ENCODE peak calls at places on chromosomes 2 and 18, in ten cellular contexts. W, O, C, Q, R, S, M, U, N and F are unnamed samples.

GRCh38 chr2:84613082-84613481 is 96.8 kb downstream of the DNAH6 start:
- DNase-seq in R (no peak), Q (no peak), S (no peak), W (no peak), N (no peak), C (no peak), O (no peak), M (no peak), U (no peak), F (no peak)

GRCh38 chr2:235087812-235088607 is 136.2 kb downstream of the SH3BP4 start:
- DNase-seq in U (no peak), C (no peak), N (peak; percentile 58), M (peak; percentile 66), W (peak; percentile 59), S (no peak), Q (peak; percentile 69), R (peak; percentile 40), O (no peak), F (no peak)

GRCh38 chr18:59357928-59358327 is 1.1 kb downstream of the LMAN1 start:
- DNase-seq in S (peak; percentile 72), Q (no peak), N (peak; percentile 62), C (peak; percentile 10), W (peak; percentile 13), U (peak; percentile 73), O (no peak), R (no peak), M (peak; percentile 66), F (no peak)

GRCh38 chr18:9825571-9826073 is 60.2 kb upstream of the TXNDC2 start:
- DNase-seq in N (peak; percentile 97), M (peak; percentile 94), R (no peak), U (peak; percentile 90), S (no peak), W (no peak), C (no peak), Q (no peak), O (peak; percentile 74), F (no peak)

GRCh38 chr2:170813611-170814550 is 2.8 kb upstream of the GAD1 start:
- DNase-seq in N (peak; percentile 63), C (peak; percentile 87), M (peak; percentile 61), Q (peak; percentile 16), S (peak; percentile 39), U (peak; percentile 37), R (peak; percentile 62), W (peak; percentile 94), O (no peak), F (no peak)

GRCh38 chr2:17877811-17878221 is 651 bp upstream of the KCNS3 start:
- DNase-seq in W (peak; percentile 60), S (peak; percentile 22), C (peak; percentile 32), R (peak; percentile 4), M (peak; percentile 4), U (no peak), O (no peak), Q (peak; percentile 18), N (no peak), F (no peak)

GRCh38 chr2:157946919-157947557 is 70.9 kb upstream of the ACVR1 start:
- DNase-seq in O (no peak), Q (no peak), M (no peak), N (no peak), R (no peak), W (no peak), S (no peak), C (no peak), U (no peak), F (no peak)

GRCh38 chr2:77161009-77161408 is 361.2 kb downstream of the LRRTM4 start:
- DNase-seq in U (no peak), R (no peak), N (peak; percentile 4), W (no peak), S (no peak), M (peak; percentile 47), C (no peak), O (no peak), Q (no peak), F (no peak)

GRCh38 chr18:40529478-40529877 is 1425.6 kb upstream of the PIK3C3 start:
- DNase-seq in R (no peak), S (peak; percentile 14), Q (no peak), O (no peak), M (peak; percentile 47), C (no peak), W (no peak), N (peak; percentile 67), U (no peak), F (no peak)
- TF ChIP-seq CTCF in R (peak; percentile 49), S (no peak), Q (no peak), O (no peak), M (peak; percentile 15), C (peak; percentile 16), W (peak; percentile 44), N (peak; percentile 32), U (no peak), F (no peak)

GRCh38 chr2:238523158-238524110 is 96.7 kb downstream of the ASB1 start:
- DNase-seq in N (peak; percentile 74), R (peak; percentile 28), M (peak; percentile 17), U (peak; percentile 91), C (no peak), Q (no peak), O (no peak), W (peak; percentile 72), S (no peak), F (no peak)
- TF ChIP-seq CTCF in N (peak; percentile 66), R (no peak), M (peak; percentile 16), U (peak; percentile 72), C (peak; percentile 35), Q (no peak), O (no peak), W (peak; percentile 49), S (no peak), F (no peak)

DNA sequence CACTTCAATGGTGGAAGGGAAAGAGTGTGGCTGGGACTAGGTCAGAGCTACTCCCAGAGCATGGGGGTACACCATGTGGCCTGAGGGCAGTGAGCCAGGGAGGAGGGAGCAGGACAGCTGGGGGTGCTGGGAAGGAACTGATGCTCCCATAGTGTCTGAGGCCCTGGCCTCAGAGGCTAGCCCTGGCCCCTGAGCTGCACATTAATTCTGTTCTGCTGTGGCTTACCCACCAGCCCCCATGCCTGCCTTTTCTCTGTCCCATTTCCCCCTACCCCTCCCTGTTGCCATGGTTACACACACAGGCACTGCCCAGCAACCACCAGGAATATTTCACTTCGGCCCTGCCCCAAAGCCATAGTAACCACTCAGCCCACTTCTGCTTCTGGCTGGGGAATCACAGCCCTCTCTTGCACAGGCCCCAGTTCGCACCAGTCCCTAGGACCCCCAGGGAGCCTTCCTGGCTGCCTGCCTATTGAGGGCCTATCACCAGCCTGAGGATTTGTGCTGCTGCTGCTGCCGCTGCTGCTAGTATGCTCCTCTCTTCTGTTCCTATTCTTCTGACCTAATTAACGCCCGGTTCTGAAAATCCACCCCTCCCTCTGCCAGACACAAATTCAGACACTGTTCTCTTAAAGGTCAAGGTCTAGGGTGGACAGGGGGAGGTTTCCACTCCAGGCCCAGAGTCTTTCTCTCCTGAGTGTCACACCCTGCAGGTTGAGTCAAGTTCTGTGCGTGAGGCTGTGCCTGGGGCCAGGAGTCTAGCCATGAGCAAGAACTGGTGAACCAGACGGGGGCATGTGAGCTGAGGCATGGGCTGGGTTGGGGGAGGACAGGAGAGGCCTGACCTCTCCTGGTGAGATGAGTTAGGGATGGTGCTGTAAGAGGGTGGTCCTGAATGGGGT is 87.1 kb upstream of the MCFD2 start:
- DNase-seq in N (peak; percentile 62), M (peak; percentile 18), S (no peak), W (peak; percentile 88), R (peak; percentile 57), Q (peak; percentile 60), U (no peak), C (peak; percentile 55), O (no peak), F (no peak)
- TF ChIP-seq CTCF in N (no peak), M (no peak), S (no peak), W (no peak), R (no peak), Q (no peak), U (no peak), C (no peak), O (no peak), F (no peak)

GRCh38 chr2:74474899-74475298 is 2.4 kb upstream of the MRPL53 start:
- DNase-seq in U (no peak), N (no peak), W (peak; percentile 32), M (no peak), Q (no peak), C (no peak), R (no peak), O (peak; percentile 47), S (no peak), F (no peak)
- TF ChIP-seq CTCF in U (peak; percentile 16), N (peak; percentile 56), W (peak; percentile 48), M (peak; percentile 38), Q (no peak), C (peak; percentile 30), R (peak; percentile 35), O (no peak), S (peak; percentile 21), F (no peak)

GRCh38 chr2:159168707-159169106 is 117.8 kb downstream of the WDSUB1 start:
- DNase-seq in N (peak; percentile 69), O (no peak), Q (no peak), R (no peak), C (no peak), W (no peak), M (peak; percentile 54), U (no peak), S (no peak), F (no peak)
- TF ChIP-seq CTCF in N (peak; percentile 66), O (no peak), Q (peak; percentile 24), R (peak; percentile 44), C (peak; percentile 33), W (peak; percentile 24), M (peak; percentile 44), U (peak; percentile 26), S (no peak), F (no peak)

GRCh38 chr18:11310476-11311086 is 161.2 kb upstream of the PIEZO2 start:
- DNase-seq in O (peak; percentile 54), W (peak; percentile 67), N (peak; percentile 62), C (peak; percentile 79), U (no peak), M (peak; percentile 57), S (peak; percentile 74), Q (peak; percentile 31), R (peak; percentile 70), F (no peak)
- TF ChIP-seq CTCF in O (no peak), W (peak; percentile 79), N (peak; percentile 88), C (peak; percentile 87), U (peak; percentile 82), M (peak; percentile 88), S (peak; percentile 90), Q (peak; percentile 65), R (peak; percentile 78), F (no peak)

GRCh38 chr18:66533693-66534092 is 70.2 kb downstream of the CDH19 start:
- DNase-seq in C (no peak), M (no peak), N (no peak), O (no peak), U (no peak), R (no peak), W (no peak), S (no peak), Q (no peak), F (no peak)
- TF ChIP-seq CTCF in C (no peak), M (no peak), N (no peak), O (no peak), U (no peak), R (peak; percentile 53), W (peak; percentile 40), S (no peak), Q (no peak), F (no peak)

GRCh38 chr2:97645700-97646629 is at the start of gene COX5B:
- DNase-seq in U (peak; percentile 95), S (peak; percentile 98), M (peak; percentile 97), W (peak; percentile 99), C (peak; percentile 100), Q (peak; percentile 99), O (peak; percentile 100), R (peak; percentile 97), N (peak; percentile 98), F (peak; percentile 95)
- TF ChIP-seq CTCF in U (no peak), S (no peak), M (no peak), W (no peak), C (no peak), Q (no peak), O (no peak), R (no peak), N (no peak), F (no peak)